ENCODE peak calls at places on chromosome 13, in five cellular contexts. Q is IMR-90; V is fibroblast of lung; G is CD8-positive, alpha-beta memory T cell; N is psoas muscle. U is an unnamed sample.

GRCh38 chr13:22278336-22278929 is 607.6 kb downstream of the FGF9 start:
- DNase-seq in V (no peak), Q (peak), G (peak), N (no peak), U (peak)

GRCh38 chr13:98252931-98253470 is 75.9 kb upstream of the RNF113B start:
- DNase-seq in V (peak), N (no peak), G (no peak), Q (peak), U (no peak)

GRCh38 chr13:69633044-69633443 is 474.6 kb upstream of the ATXN8OS start:
- DNase-seq in G (no peak), N (no peak), V (no peak), Q (no peak), U (no peak)

GRCh38 chr13:40652588-40652940 is 13.9 kb downstream of the FOXO1 start:
- DNase-seq in G (no peak), Q (no peak), N (no peak), V (no peak), U (no peak)

GRCh38 chr13:35164324-35164932 is 222.4 kb downstream of the NBEA start:
- DNase-seq in Q (peak), G (no peak), V (peak), N (no peak), U (no peak)

GRCh38 chr13:75514080-75515040 is 23.3 kb downstream of the COMMD6 start:
- DNase-seq in Q (peak), V (peak), G (no peak), N (no peak), U (no peak)

GRCh38 chr13:52851153-52851962 is 2.9 kb upstream of the PCDH8 start:
- DNase-seq in N (peak), V (peak), G (no peak), Q (no peak), U (peak)

GRCh38 chr13:78977311-78977710 is 318.4 kb upstream of the OBI1 start:
- DNase-seq in Q (no peak), G (no peak), N (no peak), V (no peak), U (no peak)

GRCh38 chr13:27924529-27925141 is 4.8 kb downstream of the PDX1 start:
- DNase-seq in G (no peak), N (no peak), Q (no peak), V (no peak), U (no peak)

GRCh38 chr13:25429466-25429865 is 57.7 kb downstream of the ATP8A2 start:
- DNase-seq in V (no peak), G (no peak), N (no peak), Q (no peak), U (no peak)

GRCh38 chr13:105937451-105937850 is 598.0 kb downstream of the EFNB2 start:
- DNase-seq in G (no peak), V (no peak), N (no peak), Q (peak), U (no peak)

GRCh38 chr13:93689333-93689732 is 462.7 kb downstream of the GPC6 start:
- DNase-seq in N (no peak), Q (peak), G (no peak), V (peak), U (no peak)

GRCh38 chr13:52001120-52001731 is 10.0 kb downstream of the ATP7B start:
- DNase-seq in N (no peak), Q (peak), V (peak), G (no peak), U (no peak)

GRCh38 chr13:98488736-98489135 is 88.2 kb downstream of the STK24 start:
- DNase-seq in Q (no peak), V (no peak), G (no peak), N (no peak), U (no peak)

GRCh38 chr13:44484562-44485164 is 91.5 kb downstream of the TSC22D1 start:
- DNase-seq in V (no peak), Q (no peak), N (no peak), G (no peak), U (no peak)

GRCh38 chr13:105847532-105848295 is 687.7 kb downstream of the EFNB2 start:
- DNase-seq in N (no peak), G (no peak), V (peak), Q (peak), U (no peak)

GRCh38 chr13:94673841-94674240 is 38.5 kb downstream of the SOX21 start:
- DNase-seq in Q (no peak), G (no peak), V (no peak), N (no peak), U (no peak)

GRCh38 chr13:43307921-43308433 is 284.6 kb downstream of the DNAJC15 start:
- DNase-seq in G (no peak), V (peak), N (peak), Q (peak), U (peak)

GRCh38 chr13:45529758-45530157 is 65.0 kb downstream of the COG3 start:
- DNase-seq in Q (no peak), G (no peak), V (no peak), N (no peak), U (no peak)

GRCh38 chr13:45522571-45522970 is 57.8 kb downstream of the COG3 start:
- DNase-seq in G (no peak), N (no peak), V (no peak), Q (peak), U (no peak)

DNA sequence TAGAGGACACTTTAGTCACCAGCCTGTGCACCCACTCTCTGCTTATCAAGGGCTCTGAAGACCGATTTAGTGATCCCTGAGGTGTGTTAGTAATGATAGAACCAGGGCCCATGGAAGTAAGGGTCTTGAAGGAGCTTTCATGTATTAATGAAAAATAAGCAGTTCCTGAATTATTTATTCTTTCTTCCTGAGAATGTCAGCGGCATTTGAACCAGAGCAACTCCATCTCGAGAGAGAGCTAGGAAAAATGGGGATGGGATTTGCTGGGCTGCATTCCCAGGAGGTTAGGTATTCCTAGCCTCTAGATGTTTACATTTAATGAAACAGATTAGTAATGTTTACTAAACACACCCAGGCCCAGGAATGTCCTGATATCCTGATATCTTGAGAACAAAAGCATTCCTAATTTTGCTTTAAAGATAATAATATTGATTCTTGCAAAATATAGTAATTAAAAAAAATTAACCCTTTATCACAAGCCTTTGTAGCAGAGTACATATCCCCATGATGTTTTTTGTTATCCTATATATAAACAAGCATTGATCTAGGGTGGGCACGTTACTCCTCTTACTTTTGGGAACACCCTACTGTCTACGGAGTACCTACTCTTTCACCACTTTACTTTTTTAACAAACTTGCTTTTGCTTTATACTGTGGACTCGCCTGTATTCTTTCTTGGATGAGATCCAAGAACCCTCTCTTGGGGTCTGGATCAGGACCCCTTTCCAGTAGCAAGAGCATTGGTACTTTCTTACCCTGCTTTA is 63.1 kb downstream of the COG3 start:
- DNase-seq in V (peak), G (no peak), N (no peak), Q (peak), U (no peak)
- H3K27ac ChIP-seq in V (no peak), G (no peak), N (no peak), Q (peak), U (no peak)

DNA sequence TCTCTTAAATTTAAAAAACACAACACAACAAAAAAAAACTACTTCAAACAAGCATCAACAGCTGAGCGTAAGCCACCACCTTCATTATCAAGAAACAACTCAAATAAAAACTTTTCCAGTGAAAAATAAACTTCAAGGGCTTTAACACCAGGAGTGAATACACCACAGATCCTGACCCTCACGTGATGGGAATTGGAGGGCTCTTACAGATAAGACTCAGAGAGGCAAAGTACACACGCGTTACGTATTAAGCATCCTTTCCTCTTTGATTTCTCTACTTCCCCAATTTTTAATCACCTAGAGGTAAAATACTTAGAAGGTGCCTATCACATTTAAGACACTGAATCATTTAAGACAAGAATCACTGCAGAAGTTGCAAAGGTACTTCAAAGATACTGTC is 588 bp upstream of the STARD13 start:
- DNase-seq in N (no peak), G (no peak), Q (no peak), V (no peak), U (no peak)
- H3K27ac ChIP-seq in N (peak), G (no peak), Q (peak), V (peak), U (peak)

GRCh38 chr13:112575295-112575622 is 12.7 kb downstream of the TUBGCP3 start:
- DNase-seq in N (no peak), Q (no peak), V (no peak), G (no peak), U (no peak)

GRCh38 chr13:112573710-112574109 is 14.2 kb downstream of the TUBGCP3 start:
- DNase-seq in V (no peak), G (no peak), N (no peak), Q (no peak), U (no peak)

GRCh38 chr13:112576191-112576590 is 11.8 kb downstream of the TUBGCP3 start:
- DNase-seq in G (no peak), Q (no peak), V (no peak), N (no peak), U (no peak)

GRCh38 chr13:112575680-112576079 is 12.3 kb downstream of the TUBGCP3 start:
- DNase-seq in G (no peak), V (peak), Q (no peak), N (no peak), U (no peak)

DNA sequence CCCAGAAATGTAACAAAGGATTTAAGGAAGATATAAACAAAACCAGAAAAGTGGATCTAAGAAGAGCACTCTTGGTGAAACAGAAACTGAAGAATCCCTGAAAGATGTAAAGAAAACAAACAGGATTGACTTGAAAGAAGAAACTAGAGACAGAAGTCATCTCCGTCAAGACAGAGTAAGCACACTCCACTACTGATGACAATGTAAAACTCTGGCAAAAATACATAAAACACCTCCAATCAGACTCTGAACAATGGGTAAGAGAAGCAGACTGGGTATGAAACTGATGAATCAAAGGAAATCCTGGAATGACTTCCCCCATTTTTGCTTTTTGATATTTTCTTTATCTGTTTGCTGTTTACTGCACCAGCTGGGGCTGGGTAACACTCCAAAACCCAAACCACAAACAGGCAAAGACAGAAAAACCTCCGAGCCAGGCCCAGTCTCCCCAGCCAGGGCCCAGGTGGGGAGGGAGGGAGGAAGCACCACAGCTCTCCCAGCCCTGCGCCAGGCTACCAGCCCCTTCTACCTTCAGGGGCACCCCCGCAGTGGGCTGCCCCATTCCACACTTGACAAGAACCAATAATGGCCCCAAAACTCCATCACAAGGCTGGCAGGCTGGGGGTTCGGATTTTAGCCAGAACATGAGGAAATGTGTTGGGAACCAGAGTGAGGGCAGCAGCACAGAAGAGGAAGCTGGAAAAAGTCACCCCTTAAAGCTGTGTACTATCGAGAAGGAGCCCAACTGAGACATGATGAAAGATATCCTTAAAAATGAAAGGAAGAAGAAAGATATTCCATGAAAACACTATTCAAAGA is 13.3 kb downstream of the TUBGCP3 start:
- DNase-seq in Q (peak), N (no peak), G (no peak), V (no peak), U (no peak)
- H3K27ac ChIP-seq in Q (peak), N (no peak), G (no peak), V (no peak), U (no peak)

GRCh38 chr13:109272595-109273325 is 513.6 kb downstream of the IRS2 start:
- DNase-seq in N (no peak), Q (peak), V (peak), G (no peak), U (no peak)
- H3K27ac ChIP-seq in N (no peak), Q (peak), V (peak), G (no peak), U (no peak)

GRCh38 chr13:110412132-110412912 is 105.2 kb downstream of the COL4A2 start:
- DNase-seq in N (peak), G (no peak), V (peak), Q (peak), U (peak)
- H3K27ac ChIP-seq in N (peak), G (no peak), V (peak), Q (peak), U (peak)